ENCODE peak calls at places on chromosomes 1 and 21, in seven cellular contexts. G is NCI-H2029, A is aorta, K is germinal center, J is T-cell, P is SHP77, Z is iPS-NIHi11. S is an unnamed sample.

GRCh38 chr1:217311766-217312165 is 319.1 kb downstream of the GPATCH2 start:
- DNase-seq in G (no peak), A (no peak), K (no peak), J (no peak), P (no peak), Z (peak), S (no peak)

GRCh38 chr1:157496121-157496526 is 56.2 kb downstream of the FCRL5 start:
- DNase-seq in G (peak), A (no peak), K (peak), J (peak), P (peak), Z (peak), S (no peak)

GRCh38 chr1:211635602-211636205 is 39.7 kb downstream of the NEK2 start:
- DNase-seq in G (no peak), A (peak), K (no peak), J (no peak), P (no peak), Z (no peak), S (no peak)

GRCh38 chr1:46487818-46488218 is 1.8 kb upstream of the DMBX1 start:
- DNase-seq in G (no peak), A (no peak), K (no peak), J (no peak), P (peak), Z (peak), S (no peak)

GRCh38 chr1:1084028-1084371 is 9.9 kb upstream of the RNF223 start:
- DNase-seq in G (no peak), A (peak), K (no peak), J (no peak), P (no peak), Z (no peak), S (no peak)

GRCh38 chr1:224615861-224616760 is at the start of gene CNIH3:
- DNase-seq in G (peak), A (no peak), K (peak), J (no peak), P (peak), Z (peak), S (no peak)

GRCh38 chr1:243323481-243323880 is 67.6 kb downstream of the SDCCAG8 start:
- DNase-seq in G (no peak), A (no peak), K (no peak), J (no peak), P (no peak), Z (no peak), S (no peak)

GRCh38 chr1:3105167-3105863 is 36.3 kb downstream of the PRDM16 start:
- DNase-seq in G (no peak), A (no peak), K (no peak), J (no peak), P (no peak), Z (peak), S (no peak)

GRCh38 chr1:150777544-150777943 is 12.0 kb upstream of the CTSS start:
- DNase-seq in G (no peak), A (no peak), K (no peak), J (no peak), P (no peak), Z (no peak), S (no peak)

GRCh38 chr1:164576311-164577271 is 17.6 kb downstream of the PBX1 start:
- DNase-seq in G (no peak), A (peak), K (no peak), J (no peak), P (no peak), Z (peak), S (no peak)

GRCh38 chr21:25997788-25998611 is 172.6 kb downstream of the APP start:
- DNase-seq in G (peak), A (no peak), K (no peak), J (no peak), P (peak), Z (peak), S (no peak)

GRCh38 chr1:91609571-91609970 is 108.9 kb downstream of the CDC7 start:
- DNase-seq in G (no peak), A (no peak), K (no peak), J (no peak), P (no peak), Z (no peak), S (peak)

GRCh38 chr1:77273891-77274290 is 7.9 kb upstream of the AK5 start:
- DNase-seq in G (no peak), A (no peak), K (no peak), J (no peak), P (no peak), Z (no peak), S (no peak)

GRCh38 chr1:229620876-229621275 is 5.0 kb downstream of the TAF5L start:
- DNase-seq in G (no peak), A (no peak), K (no peak), J (no peak), P (no peak), Z (no peak), S (no peak)

GRCh38 chr1:19768321-19769210 is 31.1 kb downstream of the TMCO4 start:
- DNase-seq in G (no peak), A (no peak), K (no peak), J (no peak), P (no peak), Z (no peak), S (no peak)

GRCh38 chr21:38165466-38166213 is 91.2 kb upstream of the KCNJ15 start:
- DNase-seq in G (no peak), A (no peak), K (no peak), J (no peak), P (peak), Z (no peak), S (no peak)

GRCh38 chr1:75482951-75483350 is 128.0 kb downstream of the SLC44A5 start:
- DNase-seq in G (no peak), A (no peak), K (no peak), J (no peak), P (no peak), Z (no peak), S (no peak)

GRCh38 chr1:210557426-210558077 is 228.8 kb downstream of the HHAT start:
- DNase-seq in G (peak), A (no peak), K (no peak), J (no peak), P (no peak), Z (no peak), S (no peak)

GRCh38 chr1:181250038-181250437 is 161.5 kb downstream of the IER5 start:
- DNase-seq in G (no peak), A (no peak), K (no peak), J (no peak), P (no peak), Z (no peak), S (no peak)

GRCh38 chr1:47439151-47440051 is 1.6 kb downstream of the FOXD2 start:
- DNase-seq in G (no peak), A (peak), K (no peak), J (no peak), P (no peak), Z (no peak), S (no peak)

GRCh38 chr1:157390646-157391045 is 161.7 kb downstream of the FCRL5 start:
- DNase-seq in G (no peak), A (no peak), K (no peak), J (no peak), P (no peak), Z (no peak), S (peak)

GRCh38 chr1:170586942-170587593 is 55.1 kb downstream of the GORAB start:
- DNase-seq in G (no peak), A (no peak), K (no peak), J (no peak), P (no peak), Z (no peak), S (no peak)

S was measured in HS-27A.